ENCODE peak calls at places on chromosome 7, in ten cellular contexts. D, M, C, K, X, B, T, I, U and G are unnamed samples.

GRCh38 chr7:26279405-26279804 is 12.3 kb upstream of the SNX10 start:
- DNase-seq in D (no peak), M (no peak), C (no peak), K (no peak), X (no peak), B (no peak), T (no peak), I (no peak), U (peak), G (no peak)

GRCh38 chr7:124056234-124056633 is 23.4 kb upstream of the TMEM229A start:
- DNase-seq in D (no peak), M (no peak), C (no peak), K (no peak), X (no peak), B (no peak), T (no peak), I (no peak), U (no peak), G (no peak)

GRCh38 chr7:132577206-132578049 is 1.2 kb upstream of the PLXNA4 start:
- DNase-seq in D (peak), M (no peak), C (peak), K (peak), X (peak), B (peak), T (peak), I (peak), U (no peak), G (peak)

GRCh38 chr7:33952824-33953223 is 47.5 kb downstream of the BMPER start:
- DNase-seq in D (no peak), M (no peak), C (no peak), K (no peak), X (no peak), B (no peak), T (no peak), I (no peak), U (no peak), G (no peak)

GRCh38 chr7:36970551-36971514 is 246.5 kb upstream of the AOAH start:
- DNase-seq in D (no peak), M (no peak), C (no peak), K (no peak), X (no peak), B (no peak), T (no peak), I (no peak), U (no peak), G (no peak)

GRCh38 chr7:74002474-74003017 is 25.4 kb upstream of the ELN start:
- DNase-seq in D (peak), M (no peak), C (no peak), K (peak), X (peak), B (no peak), T (peak), I (no peak), U (peak), G (no peak)

GRCh38 chr7:41803569-41803968 is 100.7 kb upstream of the INHBA start:
- DNase-seq in D (no peak), M (no peak), C (no peak), K (no peak), X (no peak), B (no peak), T (no peak), I (no peak), U (no peak), G (no peak)

GRCh38 chr7:52540041-52540440 is 495.4 kb upstream of the POM121L12 start:
- DNase-seq in D (no peak), M (no peak), C (no peak), K (no peak), X (no peak), B (no peak), T (no peak), I (no peak), U (no peak), G (no peak)

GRCh38 chr7:18829518-18830252 is 287.8 kb downstream of the TWIST1 start:
- DNase-seq in D (no peak), M (no peak), C (no peak), K (peak), X (peak), B (no peak), T (no peak), I (no peak), U (no peak), G (no peak)

GRCh38 chr7:46229409-46229808 is 308.3 kb upstream of the IGFBP3 start:
- DNase-seq in D (no peak), M (no peak), C (no peak), K (peak), X (peak), B (no peak), T (no peak), I (no peak), U (no peak), G (no peak)

GRCh38 chr7:34939175-34939574 is 98.1 kb downstream of the DPY19L1 start:
- DNase-seq in D (no peak), M (no peak), C (no peak), K (peak), X (peak), B (no peak), T (no peak), I (no peak), U (no peak), G (no peak)

GRCh38 chr7:22866965-22867364 is 44.3 kb upstream of the TOMM7 start:
- DNase-seq in D (no peak), M (no peak), C (no peak), K (peak), X (peak), B (no peak), T (no peak), I (no peak), U (no peak), G (no peak)

GRCh38 chr7:87530126-87530525 is 54.6 kb upstream of the ABCB4 start:
- DNase-seq in D (no peak), M (no peak), C (no peak), K (no peak), X (no peak), B (no peak), T (no peak), I (no peak), U (no peak), G (no peak)

GRCh38 chr7:2010551-2011265 is 222.0 kb downstream of the MAD1L1 start:
- DNase-seq in D (no peak), M (no peak), C (no peak), K (no peak), X (no peak), B (no peak), T (peak), I (no peak), U (no peak), G (no peak)

GRCh38 chr7:108211382-108212201 is 81.4 kb upstream of the LAMB4 start:
- DNase-seq in D (peak), M (no peak), C (no peak), K (peak), X (peak), B (no peak), T (no peak), I (no peak), U (peak), G (no peak)

GRCh38 chr7:149422065-149422913 is 38.6 kb downstream of the ZNF777 start:
- DNase-seq in D (peak), M (peak), C (peak), K (peak), X (peak), B (peak), T (no peak), I (peak), U (peak), G (peak)

GRCh38 chr7:139679731-139680594 is 97.8 kb downstream of the HIPK2 start:
- DNase-seq in D (no peak), M (no peak), C (peak), K (peak), X (peak), B (no peak), T (peak), I (no peak), U (no peak), G (no peak)

GRCh38 chr7:12716134-12716667 is 28.8 kb downstream of the ARL4A start:
- DNase-seq in D (no peak), M (no peak), C (no peak), K (no peak), X (peak), B (peak), T (no peak), I (peak), U (no peak), G (no peak)

GRCh38 chr7:127189074-127189473 is 63.7 kb downstream of the GRM8 start:
- DNase-seq in D (no peak), M (no peak), C (no peak), K (no peak), X (no peak), B (no peak), T (no peak), I (no peak), U (no peak), G (no peak)

GRCh38 chr7:157485361-157485831 is 148.6 kb downstream of the DNAJB6 start:
- DNase-seq in D (peak), M (no peak), C (no peak), K (no peak), X (no peak), B (no peak), T (peak), I (no peak), U (no peak), G (no peak)

GRCh38 chr7:152362128-152362926 is 73.5 kb downstream of the KMT2C start:
- DNase-seq in D (no peak), M (no peak), C (no peak), K (no peak), X (no peak), B (no peak), T (no peak), I (no peak), U (no peak), G (no peak)

GRCh38 chr7:67918158-67918557 is 921.5 kb downstream of the TYW1 start:
- DNase-seq in D (no peak), M (no peak), C (no peak), K (no peak), X (no peak), B (no peak), T (no peak), I (no peak), U (peak), G (no peak)

GRCh38 chr7:18356195-18356645 is 139.3 kb upstream of the HDAC9 start:
- DNase-seq in D (no peak), M (peak), C (no peak), K (peak), X (peak), B (peak), T (no peak), I (peak), U (peak), G (no peak)

GRCh38 chr7:157905740-157906461 is 569.1 kb downstream of the DNAJB6 start:
- DNase-seq in D (no peak), M (no peak), C (no peak), K (no peak), X (no peak), B (peak), T (peak), I (no peak), U (no peak), G (no peak)

GRCh38 chr7:90345016-90345415 is 1.5 kb upstream of the GTPBP10 start:
- DNase-seq in D (no peak), M (no peak), C (no peak), K (no peak), X (no peak), B (no peak), T (no peak), I (no peak), U (no peak), G (no peak)

GRCh38 chr7:157470017-157470322 is 133.2 kb downstream of the DNAJB6 start:
- DNase-seq in D (no peak), M (no peak), C (no peak), K (no peak), X (no peak), B (no peak), T (no peak), I (no peak), U (no peak), G (no peak)

GRCh38 chr7:132764762-132765161 is 188.5 kb upstream of the PLXNA4 start:
- DNase-seq in D (no peak), M (no peak), C (no peak), K (no peak), X (no peak), B (no peak), T (no peak), I (no peak), U (no peak), G (no peak)

GRCh38 chr7:154744226-154744860 is 258.6 kb downstream of the PAXIP1 start:
- DNase-seq in D (no peak), M (peak), C (peak), K (peak), X (no peak), B (peak), T (peak), I (peak), U (peak), G (peak)

GRCh38 chr7:139182363-139182762 is 48.7 kb upstream of the UBN2 start:
- DNase-seq in D (no peak), M (no peak), C (no peak), K (no peak), X (no peak), B (no peak), T (no peak), I (no peak), U (no peak), G (no peak)

GRCh38 chr7:150993511-150993910 is 2.7 kb downstream of the NOS3 start:
- DNase-seq in D (no peak), M (no peak), C (peak), K (no peak), X (no peak), B (peak), T (no peak), I (no peak), U (no peak), G (peak)

GRCh38 chr7:604884-605531 is 85.4 kb upstream of the PDGFA start:
- DNase-seq in D (peak), M (no peak), C (no peak), K (no peak), X (peak), B (no peak), T (no peak), I (no peak), U (peak), G (no peak)

GRCh38 chr7:123871998-123872867 is 27.3 kb downstream of the HYAL4 start:
- DNase-seq in D (peak), M (peak), C (peak), K (peak), X (peak), B (peak), T (no peak), I (peak), U (peak), G (peak)

GRCh38 chr7:4683884-4684565 is 1.9 kb downstream of the FOXK1 start:
- DNase-seq in D (peak), M (peak), C (no peak), K (peak), X (peak), B (no peak), T (peak), I (no peak), U (peak), G (peak)

GRCh38 chr7:132575987-132576722 is at the start of gene PLXNA4:
- DNase-seq in D (no peak), M (no peak), C (no peak), K (no peak), X (peak), B (peak), T (no peak), I (peak), U (no peak), G (peak)

GRCh38 chr7:29924006-29924405 is 65.6 kb downstream of the SCRN1 start:
- DNase-seq in D (no peak), M (no peak), C (no peak), K (no peak), X (no peak), B (no peak), T (no peak), I (no peak), U (no peak), G (no peak)
- TF ChIP-seq CTCF in D (no peak), M (no peak), C (no peak), K (no peak), X (no peak), B (no peak), T (no peak), I (no peak), U (no peak), G (no peak)

GRCh38 chr7:122549578-122549977 is 149.3 kb downstream of the RNF133 start:
- DNase-seq in D (no peak), M (no peak), C (no peak), K (no peak), X (no peak), B (no peak), T (no peak), I (no peak), U (no peak), G (no peak)

GRCh38 chr7:122552769-122553168 is 146.1 kb downstream of the RNF133 start:
- DNase-seq in D (no peak), M (no peak), C (no peak), K (no peak), X (no peak), B (no peak), T (no peak), I (no peak), U (no peak), G (no peak)

GRCh38 chr7:122546496-122546895 is 152.4 kb downstream of the RNF133 start:
- DNase-seq in D (no peak), M (no peak), C (no peak), K (no peak), X (peak), B (no peak), T (no peak), I (no peak), U (no peak), G (no peak)

GRCh38 chr7:122553761-122554160 is 145.2 kb downstream of the RNF133 start:
- DNase-seq in D (no peak), M (no peak), C (no peak), K (no peak), X (no peak), B (no peak), T (no peak), I (no peak), U (no peak), G (no peak)

GRCh38 chr7:122550545-122550944 is 148.4 kb downstream of the RNF133 start:
- DNase-seq in D (no peak), M (no peak), C (no peak), K (peak), X (peak), B (no peak), T (no peak), I (no peak), U (no peak), G (no peak)
- TF ChIP-seq CTCF in D (no peak), M (no peak), C (no peak), K (peak), X (no peak), B (peak), T (no peak), I (peak), U (peak), G (no peak)

GRCh38 chr7:65477326-65477725 is 103.7 kb downstream of the ZNF92 start:
- DNase-seq in D (no peak), M (no peak), C (peak), K (peak), X (no peak), B (peak), T (no peak), I (peak), U (peak), G (peak)
- TF ChIP-seq CTCF in D (no peak), M (no peak), C (peak), K (peak), X (no peak), B (peak), T (no peak), I (peak), U (no peak), G (peak)

GRCh38 chr7:147079083-147079482 is 962.5 kb downstream of the CNTNAP2 start:
- DNase-seq in D (no peak), M (no peak), C (no peak), K (no peak), X (no peak), B (no peak), T (no peak), I (no peak), U (no peak), G (no peak)
- TF ChIP-seq CTCF in D (no peak), M (no peak), C (no peak), K (no peak), X (no peak), B (peak), T (no peak), I (no peak), U (no peak), G (no peak)